ENCODE peak calls at places on chromosome 10, in five cellular contexts. One of them, this sample, is unnamed.

GRCh38 chr10:49164587-49165188 is 23.5 kb downstream of the TMEM273 start:
- DNase-seq in frontal cortex: no peak
- DNase-seq in BJ: no peak
- DNase-seq in progenitor cell of endocrine pancreas: peak
- DNase-seq in M059J: peak
- DNase-seq in this sample: no peak

GRCh38 chr10:126350216-126350992 is 37.9 kb downstream of the ADAM12 start:
- DNase-seq in frontal cortex: no peak
- DNase-seq in BJ: peak
- DNase-seq in progenitor cell of endocrine pancreas: no peak
- DNase-seq in M059J: peak
- DNase-seq in this sample: peak

GRCh38 chr10:97422921-97423420 is 3.0 kb upstream of the PGAM1 start:
- DNase-seq in frontal cortex: no peak
- DNase-seq in BJ: peak
- DNase-seq in progenitor cell of endocrine pancreas: no peak
- DNase-seq in M059J: peak
- DNase-seq in this sample: no peak

GRCh38 chr10:26292058-26292457 is 75.5 kb downstream of the GAD2 start:
- DNase-seq in frontal cortex: no peak
- DNase-seq in BJ: no peak
- DNase-seq in progenitor cell of endocrine pancreas: no peak
- DNase-seq in M059J: no peak
- DNase-seq in this sample: no peak

GRCh38 chr10:26516540-26517101 is 78.5 kb downstream of the APBB1IP start:
- DNase-seq in frontal cortex: no peak
- DNase-seq in BJ: no peak
- DNase-seq in progenitor cell of endocrine pancreas: peak
- DNase-seq in M059J: peak
- DNase-seq in this sample: no peak

GRCh38 chr10:131898061-131898460 is 2.7 kb upstream of the PPP2R2D start:
- DNase-seq in frontal cortex: no peak
- DNase-seq in BJ: no peak
- DNase-seq in progenitor cell of endocrine pancreas: no peak
- DNase-seq in M059J: no peak
- DNase-seq in this sample: no peak

GRCh38 chr10:118447478-118447877 is 105.4 kb upstream of the FAM204A start:
- DNase-seq in frontal cortex: no peak
- DNase-seq in BJ: no peak
- DNase-seq in progenitor cell of endocrine pancreas: no peak
- DNase-seq in M059J: peak
- DNase-seq in this sample: no peak

GRCh38 chr10:116771101-116771705 is 28.8 kb upstream of the HSPA12A start:
- DNase-seq in frontal cortex: no peak
- DNase-seq in BJ: peak
- DNase-seq in progenitor cell of endocrine pancreas: no peak
- DNase-seq in M059J: peak
- DNase-seq in this sample: peak

GRCh38 chr10:61564444-61564843 is 98.3 kb upstream of the CABCOCO1 start:
- DNase-seq in frontal cortex: no peak
- DNase-seq in BJ: no peak
- DNase-seq in progenitor cell of endocrine pancreas: no peak
- DNase-seq in M059J: no peak
- DNase-seq in this sample: no peak

GRCh38 chr10:99965700-99966099 is 44.0 kb downstream of the DNMBP start:
- DNase-seq in frontal cortex: no peak
- DNase-seq in BJ: no peak
- DNase-seq in progenitor cell of endocrine pancreas: no peak
- DNase-seq in M059J: peak
- DNase-seq in this sample: no peak

GRCh38 chr10:100688201-100688600 is 57.2 kb upstream of the PAX2 start:
- DNase-seq in frontal cortex: no peak
- DNase-seq in BJ: no peak
- DNase-seq in progenitor cell of endocrine pancreas: no peak
- DNase-seq in M059J: no peak
- DNase-seq in this sample: no peak

GRCh38 chr10:50641636-50642035 is 17.9 kb upstream of the SGMS1 start:
- DNase-seq in frontal cortex: no peak
- DNase-seq in BJ: no peak
- DNase-seq in progenitor cell of endocrine pancreas: no peak
- DNase-seq in M059J: peak
- DNase-seq in this sample: no peak

GRCh38 chr10:34637419-34637911 is 177.6 kb downstream of the PARD3 start:
- DNase-seq in frontal cortex: no peak
- DNase-seq in BJ: no peak
- DNase-seq in progenitor cell of endocrine pancreas: peak
- DNase-seq in M059J: peak
- DNase-seq in this sample: no peak

GRCh38 chr10:129958118-129958685 is 5.9 kb downstream of the EBF3 start:
- DNase-seq in frontal cortex: peak
- DNase-seq in BJ: no peak
- DNase-seq in progenitor cell of endocrine pancreas: no peak
- DNase-seq in M059J: no peak
- DNase-seq in this sample: no peak

GRCh38 chr10:22606164-22606614 is 108.2 kb downstream of the PIP4K2A start:
- DNase-seq in frontal cortex: no peak
- DNase-seq in BJ: no peak
- DNase-seq in progenitor cell of endocrine pancreas: no peak
- DNase-seq in M059J: peak
- DNase-seq in this sample: no peak

GRCh38 chr10:114526112-114526496 is 121.8 kb upstream of the AFAP1L2 start:
- DNase-seq in frontal cortex: no peak
- DNase-seq in BJ: no peak
- DNase-seq in progenitor cell of endocrine pancreas: no peak
- DNase-seq in M059J: peak
- DNase-seq in this sample: no peak

GRCh38 chr10:73889014-73889413 is 14.7 kb upstream of the CAMK2G start:
- DNase-seq in frontal cortex: no peak
- DNase-seq in BJ: no peak
- DNase-seq in progenitor cell of endocrine pancreas: no peak
- DNase-seq in M059J: peak
- DNase-seq in this sample: no peak

GRCh38 chr10:484925-485661 is 204.4 kb downstream of the DIP2C start:
- DNase-seq in frontal cortex: no peak
- DNase-seq in BJ: no peak
- DNase-seq in progenitor cell of endocrine pancreas: no peak
- DNase-seq in M059J: peak
- DNase-seq in this sample: no peak

GRCh38 chr10:119726291-119727261 is 726 bp downstream of the INPP5F start:
- DNase-seq in frontal cortex: no peak
- DNase-seq in BJ: no peak
- DNase-seq in progenitor cell of endocrine pancreas: peak
- DNase-seq in M059J: no peak
- DNase-seq in this sample: no peak

GRCh38 chr10:100710151-100710871 is 35.1 kb upstream of the PAX2 start:
- DNase-seq in frontal cortex: no peak
- DNase-seq in BJ: no peak
- DNase-seq in progenitor cell of endocrine pancreas: no peak
- DNase-seq in M059J: peak
- DNase-seq in this sample: no peak

GRCh38 chr10:131891929-131892816 is 8.6 kb upstream of the PPP2R2D start:
- DNase-seq in frontal cortex: no peak
- DNase-seq in BJ: no peak
- DNase-seq in progenitor cell of endocrine pancreas: no peak
- DNase-seq in M059J: no peak
- DNase-seq in this sample: no peak

GRCh38 chr10:12875100-12875499 is 126.4 kb downstream of the CCDC3 start:
- DNase-seq in frontal cortex: no peak
- DNase-seq in BJ: no peak
- DNase-seq in progenitor cell of endocrine pancreas: no peak
- DNase-seq in M059J: peak
- DNase-seq in this sample: peak

GRCh38 chr10:32149257-32149955 is 93.2 kb upstream of the KIF5B start:
- DNase-seq in frontal cortex: no peak
- DNase-seq in BJ: peak
- DNase-seq in progenitor cell of endocrine pancreas: no peak
- DNase-seq in M059J: peak
- DNase-seq in this sample: peak

GRCh38 chr10:6416892-6417512 is 163.1 kb downstream of the PRKCQ start:
- DNase-seq in frontal cortex: peak
- DNase-seq in BJ: no peak
- DNase-seq in progenitor cell of endocrine pancreas: no peak
- DNase-seq in M059J: peak
- DNase-seq in this sample: no peak

GRCh38 chr10:17835688-17836087 is 26.5 kb downstream of the MRC1 start:
- DNase-seq in frontal cortex: no peak
- DNase-seq in BJ: peak
- DNase-seq in progenitor cell of endocrine pancreas: no peak
- DNase-seq in M059J: peak
- DNase-seq in this sample: peak

GRCh38 chr10:29841724-29842649 is 207.2 kb upstream of the SVIL start:
- DNase-seq in frontal cortex: no peak
- DNase-seq in BJ: no peak
- DNase-seq in progenitor cell of endocrine pancreas: peak
- DNase-seq in M059J: peak
- DNase-seq in this sample: no peak

GRCh38 chr10:86815640-86816039 is 59.2 kb downstream of the BMPR1A start:
- DNase-seq in frontal cortex: no peak
- DNase-seq in BJ: no peak
- DNase-seq in progenitor cell of endocrine pancreas: no peak
- DNase-seq in M059J: no peak
- DNase-seq in this sample: no peak

GRCh38 chr10:34862892-34863291 is 47.8 kb upstream of the PARD3 start:
- DNase-seq in frontal cortex: no peak
- DNase-seq in BJ: no peak
- DNase-seq in progenitor cell of endocrine pancreas: no peak
- DNase-seq in M059J: no peak
- DNase-seq in this sample: no peak

GRCh38 chr10:122515588-122516231 is 44.8 kb upstream of the DMBT1 start:
- DNase-seq in frontal cortex: no peak
- DNase-seq in BJ: no peak
- DNase-seq in progenitor cell of endocrine pancreas: no peak
- DNase-seq in M059J: peak
- DNase-seq in this sample: no peak

GRCh38 chr10:119503821-119504220 is 38.7 kb downstream of the RGS10 start:
- DNase-seq in frontal cortex: no peak
- DNase-seq in BJ: no peak
- DNase-seq in progenitor cell of endocrine pancreas: no peak
- DNase-seq in M059J: no peak
- DNase-seq in this sample: no peak

GRCh38 chr10:63627881-63628296 is 106.7 kb downstream of the REEP3 start:
- DNase-seq in frontal cortex: no peak
- DNase-seq in BJ: no peak
- DNase-seq in progenitor cell of endocrine pancreas: no peak
- DNase-seq in M059J: peak
- DNase-seq in this sample: no peak

GRCh38 chr10:93219347-93219746 is 145.7 kb downstream of the CYP26A1 start:
- DNase-seq in frontal cortex: no peak
- DNase-seq in BJ: no peak
- DNase-seq in progenitor cell of endocrine pancreas: no peak
- DNase-seq in M059J: peak
- DNase-seq in this sample: no peak

GRCh38 chr10:21247592-21247991 is 277.9 kb downstream of the SKIDA1 start:
- DNase-seq in frontal cortex: no peak
- DNase-seq in BJ: no peak
- DNase-seq in progenitor cell of endocrine pancreas: no peak
- DNase-seq in M059J: no peak
- DNase-seq in this sample: no peak

GRCh38 chr10:98144985-98145384 is 10.5 kb downstream of the R3HCC1L start:
- DNase-seq in frontal cortex: no peak
- DNase-seq in BJ: no peak
- DNase-seq in progenitor cell of endocrine pancreas: no peak
- DNase-seq in M059J: no peak
- DNase-seq in this sample: no peak

GRCh38 chr10:115818015-115818414 is 455.0 kb downstream of the GFRA1 start:
- DNase-seq in frontal cortex: no peak
- DNase-seq in BJ: no peak
- DNase-seq in progenitor cell of endocrine pancreas: no peak
- DNase-seq in M059J: peak
- DNase-seq in this sample: no peak

GRCh38 chr10:70595566-70596016 is 7.0 kb downstream of the PRF1 start:
- DNase-seq in frontal cortex: no peak
- DNase-seq in BJ: no peak
- DNase-seq in progenitor cell of endocrine pancreas: no peak
- DNase-seq in M059J: no peak
- DNase-seq in this sample: no peak

GRCh38 chr10:47269294-47269693 is 30.7 kb upstream of the GDF10 start:
- DNase-seq in frontal cortex: no peak
- DNase-seq in BJ: no peak
- DNase-seq in progenitor cell of endocrine pancreas: no peak
- DNase-seq in M059J: no peak
- DNase-seq in this sample: no peak

GRCh38 chr10:112969542-112969941 is 19.5 kb downstream of the TCF7L2 start:
- DNase-seq in frontal cortex: no peak
- DNase-seq in BJ: no peak
- DNase-seq in progenitor cell of endocrine pancreas: no peak
- DNase-seq in M059J: no peak
- DNase-seq in this sample: no peak